ENCODE peak calls at places on chromosomes 3 and 15, in eight cellular contexts. A, T, F, K, P, M, U and Y are unnamed samples.

GRCh38 chr3:127096256-127097008 is 96.5 kb upstream of the PRR23E start:
- DNase-seq in A (no peak), T (no peak), F (no peak), K (no peak), P (no peak), M (no peak), U (no peak), Y (no peak)

GRCh38 chr15:60722328-60723112 is 243.6 kb upstream of the ICE2 start:
- DNase-seq in A (no peak), T (no peak), F (no peak), K (no peak), P (no peak), M (no peak), U (no peak), Y (no peak)

GRCh38 chr3:140397847-140398246 is 280.0 kb upstream of the TRIM42 start:
- DNase-seq in A (no peak), T (no peak), F (no peak), K (no peak), P (no peak), M (no peak), U (no peak), Y (no peak)

GRCh38 chr3:126516152-126516935 is 1.2 kb downstream of the UROC1 start:
- DNase-seq in A (no peak), T (peak; percentile 24), F (no peak), K (no peak), P (no peak), M (no peak), U (no peak), Y (no peak)

GRCh38 chr3:196712514-196713413 is 587 bp downstream of the PIGX start:
- DNase-seq in A (no peak), T (peak; percentile 78), F (peak; percentile 74), K (peak; percentile 72), P (no peak), M (no peak), U (no peak), Y (no peak)

GRCh38 chr3:188947401-188947982 is 224.3 kb upstream of the TPRG1 start:
- DNase-seq in A (peak; percentile 92), T (peak; percentile 95), F (peak; percentile 89), K (peak; percentile 90), P (peak; percentile 86), M (no peak), U (no peak), Y (peak; percentile 88)

GRCh38 chr3:45608885-45609284 is 14.3 kb downstream of the LIMD1 start:
- DNase-seq in A (no peak), T (no peak), F (no peak), K (peak; percentile 80), P (no peak), M (no peak), U (no peak), Y (no peak)

GRCh38 chr3:13069495-13069894 is 3.7 kb downstream of the IQSEC1 start:
- DNase-seq in A (no peak), T (no peak), F (peak; percentile 37), K (no peak), P (no peak), M (peak; percentile 71), U (peak; percentile 74), Y (no peak)

GRCh38 chr15:101372960-101373525 is 78.0 kb upstream of the SNRPA1 start:
- DNase-seq in A (no peak), T (no peak), F (peak; percentile 8), K (no peak), P (no peak), M (no peak), U (no peak), Y (no peak)

GRCh38 chr3:169613895-169614294 is 49.6 kb downstream of the MECOM start:
- DNase-seq in A (no peak), T (no peak), F (no peak), K (no peak), P (no peak), M (no peak), U (no peak), Y (no peak)

GRCh38 chr15:68483165-68483564 is 51.2 kb upstream of the ITGA11 start:
- DNase-seq in A (no peak), T (no peak), F (no peak), K (no peak), P (no peak), M (no peak), U (no peak), Y (no peak)

GRCh38 chr15:68618339-68619302 is 39.8 kb downstream of the CORO2B start:
- DNase-seq in A (no peak), T (no peak), F (no peak), K (no peak), P (no peak), M (no peak), U (no peak), Y (no peak)

GRCh38 chr15:79811406-79812405 is 85.1 kb downstream of the MTHFS start:
- DNase-seq in A (no peak), T (peak; percentile 87), F (peak; percentile 14), K (peak; percentile 81), P (peak; percentile 71), M (no peak), U (no peak), Y (no peak)

GRCh38 chr3:115236496-115236895 is 89.4 kb upstream of the ZBTB20 start:
- DNase-seq in A (no peak), T (no peak), F (no peak), K (no peak), P (no peak), M (no peak), U (no peak), Y (no peak)

GRCh38 chr3:115245437-115245836 is 98.3 kb upstream of the ZBTB20 start:
- DNase-seq in A (no peak), T (no peak), F (no peak), K (no peak), P (no peak), M (no peak), U (no peak), Y (no peak)

GRCh38 chr3:115244350-115244749 is 97.3 kb upstream of the ZBTB20 start:
- DNase-seq in A (no peak), T (no peak), F (no peak), K (no peak), P (no peak), M (no peak), U (no peak), Y (no peak)

DNA sequence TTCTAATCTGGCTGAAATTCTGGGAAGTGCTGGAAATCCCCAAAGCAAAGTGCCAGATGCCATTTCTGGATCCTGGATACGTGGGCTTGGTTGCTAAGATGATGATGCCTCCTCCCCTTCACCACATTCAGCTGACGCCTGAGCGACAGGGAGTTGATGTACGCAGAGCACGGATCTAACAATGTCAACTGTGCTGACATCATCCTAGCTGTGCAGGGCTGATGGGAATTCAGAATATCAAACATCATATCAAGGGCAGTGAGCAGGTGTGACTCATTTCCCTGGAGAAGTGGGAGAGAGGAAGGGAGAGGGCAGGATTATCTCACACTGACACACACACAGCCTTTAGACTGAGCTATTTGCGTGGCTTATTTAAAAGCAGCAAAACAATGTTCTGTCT is 92.6 kb upstream of the ZBTB20 start:
- DNase-seq in A (no peak), T (peak; percentile 60), F (no peak), K (no peak), P (peak; percentile 54), M (no peak), U (no peak), Y (peak; percentile 59)
- TF ChIP-seq POLR2AphosphoS5 in A (no peak), T (no peak), F (no peak), K (peak; percentile 12), P (peak; percentile 73), M (no peak), U (no peak), Y (no peak)

GRCh38 chr3:105823149-105823866 is 45.5 kb downstream of the CBLB start:
- DNase-seq in A (no peak), T (no peak), F (no peak), K (no peak), P (no peak), M (no peak), U (no peak), Y (no peak)
- TF ChIP-seq POLR2AphosphoS5 in A (no peak), T (no peak), F (peak; percentile 32), K (peak; percentile 65), P (no peak), M (no peak), U (peak; percentile 48), Y (no peak)

GRCh38 chr3:69997486-69998307 is 1.8 kb upstream of the SAMMSON start:
- DNase-seq in A (no peak), T (no peak), F (no peak), K (no peak), P (peak; percentile 47), M (no peak), U (no peak), Y (no peak)

GRCh38 chr3:69999191-70000027 is at the start of gene SAMMSON:
- DNase-seq in A (peak; percentile 55), T (no peak), F (no peak), K (no peak), P (no peak), M (no peak), U (no peak), Y (no peak)

GRCh38 chr3:70000563-70001081 is 1.1 kb downstream of the SAMMSON start:
- DNase-seq in A (no peak), T (no peak), F (no peak), K (no peak), P (no peak), M (no peak), U (no peak), Y (no peak)

GRCh38 chr3:70000028-70000410 is 486 bp downstream of the SAMMSON start:
- DNase-seq in A (no peak), T (no peak), F (no peak), K (no peak), P (no peak), M (no peak), U (no peak), Y (no peak)

DNA sequence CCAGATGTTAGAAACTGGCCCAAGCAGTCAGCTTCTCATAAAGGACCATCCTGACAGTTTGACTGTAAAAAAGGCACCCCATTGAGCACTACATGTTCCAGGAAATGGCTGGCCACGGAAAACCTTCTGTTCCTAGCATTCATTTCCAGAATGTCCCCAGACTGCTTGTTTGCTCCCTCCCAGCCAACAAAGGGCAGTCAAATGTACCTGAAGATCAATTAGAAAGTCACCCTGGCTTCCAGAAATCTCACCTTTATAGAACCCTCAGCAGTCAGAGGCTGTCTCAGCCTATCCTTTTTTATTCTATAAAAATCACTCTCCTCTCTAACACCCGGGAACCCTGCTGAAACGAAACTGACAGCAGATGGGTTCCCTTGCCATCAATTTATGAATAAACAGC is 774 bp upstream of the SAMMSON start:
- DNase-seq in A (no peak), T (no peak), F (no peak), K (peak; percentile 33), P (no peak), M (no peak), U (no peak), Y (no peak)
- TF ChIP-seq POLR2AphosphoS5 in A (no peak), T (no peak), F (no peak), K (no peak), P (no peak), M (no peak), U (no peak), Y (no peak)

DNA sequence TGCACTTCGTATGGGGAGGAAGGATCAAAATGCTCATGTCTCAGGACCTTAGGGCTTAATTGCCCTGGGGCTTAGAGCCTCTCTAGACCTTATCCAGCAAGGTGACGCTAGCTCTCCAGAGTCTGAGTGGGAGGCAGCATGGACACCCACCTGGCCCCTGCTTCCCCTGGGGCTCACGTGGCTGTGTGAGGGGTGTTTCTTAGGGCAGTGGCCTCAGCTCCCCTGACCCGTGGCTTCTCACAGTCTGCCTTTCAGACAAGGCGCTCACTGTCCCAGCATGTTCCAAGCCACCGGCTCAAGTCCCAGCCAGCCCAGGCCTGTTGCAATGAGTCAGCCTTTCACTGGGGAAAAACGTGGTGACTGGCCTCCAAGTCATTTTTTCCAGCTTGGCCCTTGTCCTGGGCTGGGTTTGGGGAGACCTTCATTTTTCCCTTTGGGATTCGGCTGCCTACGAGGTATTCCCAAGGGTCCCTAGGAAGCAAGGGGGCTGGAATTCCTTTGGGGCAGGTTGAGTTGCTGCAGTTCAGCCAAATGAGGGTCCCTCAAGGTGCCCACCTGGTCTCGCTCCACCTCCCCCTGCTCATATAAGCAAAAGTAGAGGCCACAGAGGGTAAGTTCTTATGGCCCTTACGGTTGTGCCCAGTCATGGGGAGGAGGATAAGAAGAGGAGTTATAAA is 15.7 kb downstream of the BHLHE40 start:
- DNase-seq in A (no peak), T (peak; percentile 90), F (no peak), K (peak; percentile 59), P (no peak), M (no peak), U (no peak), Y (no peak)
- TF ChIP-seq POLR2AphosphoS5 in A (no peak), T (peak; percentile 49), F (peak; percentile 16), K (peak; percentile 36), P (peak; percentile 46), M (no peak), U (no peak), Y (no peak)